ENCODE peak calls at places on chromosomes 4 and X, in eight cellular contexts. One of them, this sample, is unnamed. For H3K9me3, the result is how much of the 10 kb centered on the place peaks cover.

GRCh38 chrX:71098302-71098701 is 2.7 kb downstream of the FOXO4 start:
- DNase-seq in stomach: peak
- DNase-seq in PC-9: peak
- DNase-seq in transverse colon: peak
- DNase-seq in suprapubic skin: peak
- DNase-seq in iPS DF 6.9: no peak
- DNase-seq in HepG2: no peak
- DNase-seq in SK-N-SH: peak
- DNase-seq in this sample: peak

GRCh38 chr4:64617813-64618212 is 208.6 kb upstream of the TECRL start:
- DNase-seq in suprapubic skin: no peak
- DNase-seq in SK-N-SH: no peak
- DNase-seq in iPS DF 6.9: no peak
- DNase-seq in stomach: no peak
- DNase-seq in PC-9: no peak
- DNase-seq in HepG2: no peak
- DNase-seq in transverse colon: no peak
- DNase-seq in this sample: no peak

GRCh38 chrX:16807976-16808542 is 21.8 kb downstream of the TXLNG start:
- DNase-seq in HepG2: peak
- DNase-seq in stomach: no peak
- DNase-seq in transverse colon: peak
- DNase-seq in SK-N-SH: no peak
- DNase-seq in PC-9: peak
- DNase-seq in suprapubic skin: no peak
- DNase-seq in iPS DF 6.9: no peak
- DNase-seq in this sample: peak

GRCh38 chrX:1248381-1249061 is 20.1 kb upstream of the CSF2RA start:
- DNase-seq in HepG2: peak
- DNase-seq in stomach: no peak
- DNase-seq in SK-N-SH: no peak
- DNase-seq in iPS DF 6.9: no peak
- DNase-seq in PC-9: peak
- DNase-seq in transverse colon: no peak
- DNase-seq in suprapubic skin: no peak
- DNase-seq in this sample: no peak

GRCh38 chrX:74449322-74449936 is 28.1 kb downstream of the SLC16A2 start:
- DNase-seq in suprapubic skin: no peak
- DNase-seq in iPS DF 6.9: no peak
- DNase-seq in transverse colon: no peak
- DNase-seq in stomach: peak
- DNase-seq in SK-N-SH: no peak
- DNase-seq in HepG2: no peak
- DNase-seq in PC-9: no peak
- DNase-seq in this sample: no peak

GRCh38 chr4:168071304-168071703 is 21.0 kb upstream of the ANXA10 start:
- DNase-seq in SK-N-SH: no peak
- DNase-seq in suprapubic skin: no peak
- DNase-seq in iPS DF 6.9: no peak
- DNase-seq in transverse colon: no peak
- DNase-seq in stomach: no peak
- DNase-seq in HepG2: no peak
- DNase-seq in PC-9: no peak
- DNase-seq in this sample: no peak

GRCh38 chr4:88818650-88819470 is 121.2 kb upstream of the NAP1L5 start:
- DNase-seq in transverse colon: peak
- DNase-seq in HepG2: peak
- DNase-seq in PC-9: peak
- DNase-seq in suprapubic skin: no peak
- DNase-seq in SK-N-SH: peak
- DNase-seq in iPS DF 6.9: peak
- DNase-seq in stomach: peak
- DNase-seq in this sample: peak

GRCh38 chr4:158529505-158529904 is 7.8 kb downstream of the RXFP1 start:
- DNase-seq in iPS DF 6.9: no peak
- DNase-seq in transverse colon: no peak
- DNase-seq in PC-9: no peak
- DNase-seq in HepG2: no peak
- DNase-seq in stomach: no peak
- DNase-seq in suprapubic skin: no peak
- DNase-seq in SK-N-SH: no peak
- DNase-seq in this sample: no peak

GRCh38 chrX:155246748-155247147 is 17.5 kb downstream of the RAB39B start:
- DNase-seq in iPS DF 6.9: no peak
- DNase-seq in PC-9: no peak
- DNase-seq in transverse colon: no peak
- DNase-seq in stomach: no peak
- DNase-seq in HepG2: no peak
- DNase-seq in suprapubic skin: no peak
- DNase-seq in SK-N-SH: no peak
- DNase-seq in this sample: no peak

GRCh38 chr4:2335729-2336101 is 73.8 kb upstream of the MXD4 start:
- DNase-seq in transverse colon: no peak
- DNase-seq in suprapubic skin: no peak
- DNase-seq in stomach: no peak
- DNase-seq in HepG2: no peak
- DNase-seq in SK-N-SH: no peak
- DNase-seq in iPS DF 6.9: no peak
- DNase-seq in PC-9: no peak
- DNase-seq in this sample: no peak

GRCh38 chrX:43500996-43501694 is 155.0 kb upstream of the MAOA start:
- DNase-seq in iPS DF 6.9: no peak
- DNase-seq in SK-N-SH: peak
- DNase-seq in PC-9: no peak
- DNase-seq in stomach: no peak
- DNase-seq in transverse colon: no peak
- DNase-seq in HepG2: no peak
- DNase-seq in suprapubic skin: no peak
- DNase-seq in this sample: peak

GRCh38 chr4:140931904-140932303 is 175.7 kb upstream of the TBC1D9 start:
- DNase-seq in suprapubic skin: no peak
- DNase-seq in stomach: no peak
- DNase-seq in SK-N-SH: no peak
- DNase-seq in HepG2: no peak
- DNase-seq in iPS DF 6.9: no peak
- DNase-seq in transverse colon: no peak
- DNase-seq in PC-9: no peak
- DNase-seq in this sample: no peak

GRCh38 chr4:83252782-83253405 is 31.7 kb downstream of the COQ2 start:
- DNase-seq in iPS DF 6.9: peak
- DNase-seq in PC-9: peak
- DNase-seq in suprapubic skin: no peak
- DNase-seq in transverse colon: peak
- DNase-seq in SK-N-SH: peak
- DNase-seq in stomach: peak
- DNase-seq in HepG2: peak
- DNase-seq in this sample: peak

GRCh38 chr4:83257811-83258210 is 26.8 kb downstream of the COQ2 start:
- DNase-seq in PC-9: no peak
- DNase-seq in stomach: no peak
- DNase-seq in iPS DF 6.9: no peak
- DNase-seq in suprapubic skin: no peak
- DNase-seq in transverse colon: no peak
- DNase-seq in SK-N-SH: no peak
- DNase-seq in HepG2: no peak
- DNase-seq in this sample: no peak

GRCh38 chr4:83259586-83259985 is 25.0 kb downstream of the COQ2 start:
- DNase-seq in SK-N-SH: no peak
- DNase-seq in transverse colon: no peak
- DNase-seq in stomach: no peak
- DNase-seq in PC-9: no peak
- DNase-seq in iPS DF 6.9: no peak
- DNase-seq in suprapubic skin: no peak
- DNase-seq in HepG2: no peak
- DNase-seq in this sample: no peak

GRCh38 chr4:83258463-83258862 is 26.1 kb downstream of the COQ2 start:
- DNase-seq in PC-9: no peak
- DNase-seq in suprapubic skin: no peak
- DNase-seq in iPS DF 6.9: no peak
- DNase-seq in transverse colon: no peak
- DNase-seq in stomach: no peak
- DNase-seq in HepG2: no peak
- DNase-seq in SK-N-SH: no peak
- DNase-seq in this sample: no peak

DNA sequence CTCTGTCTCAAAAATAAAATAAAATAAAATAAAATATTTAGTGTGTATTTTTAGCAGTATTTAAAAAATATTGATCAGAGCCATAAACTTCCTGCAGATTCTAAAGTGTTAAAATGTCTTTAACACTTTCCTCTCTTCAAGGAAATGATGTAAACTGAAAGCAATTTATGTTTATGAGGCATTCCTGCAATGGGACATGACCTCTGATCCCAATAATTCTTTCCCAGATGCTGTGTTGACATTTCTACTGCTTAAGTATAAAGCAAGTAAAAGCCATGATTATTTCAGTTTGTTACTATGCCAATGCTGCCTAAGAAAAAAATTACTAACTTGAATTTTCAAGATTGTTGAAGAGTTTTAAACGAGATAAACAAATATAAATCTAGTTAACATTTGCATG is 29.0 kb downstream of the COQ2 start:
- DNase-seq in SK-N-SH: no peak
- DNase-seq in suprapubic skin: no peak
- DNase-seq in iPS DF 6.9: no peak
- DNase-seq in PC-9: no peak
- DNase-seq in HepG2: no peak
- DNase-seq in transverse colon: no peak
- DNase-seq in stomach: no peak
- DNase-seq in this sample: peak
- H3K9me3 ChIP-seq in SK-N-SH: under half
- H3K9me3 ChIP-seq in suprapubic skin: under half
- H3K9me3 ChIP-seq in iPS DF 6.9: under half
- H3K9me3 ChIP-seq in PC-9: under half
- H3K9me3 ChIP-seq in HepG2: under half
- H3K9me3 ChIP-seq in transverse colon: under half
- H3K9me3 ChIP-seq in stomach: under half
- H3K9me3 ChIP-seq in this sample: under half

DNA sequence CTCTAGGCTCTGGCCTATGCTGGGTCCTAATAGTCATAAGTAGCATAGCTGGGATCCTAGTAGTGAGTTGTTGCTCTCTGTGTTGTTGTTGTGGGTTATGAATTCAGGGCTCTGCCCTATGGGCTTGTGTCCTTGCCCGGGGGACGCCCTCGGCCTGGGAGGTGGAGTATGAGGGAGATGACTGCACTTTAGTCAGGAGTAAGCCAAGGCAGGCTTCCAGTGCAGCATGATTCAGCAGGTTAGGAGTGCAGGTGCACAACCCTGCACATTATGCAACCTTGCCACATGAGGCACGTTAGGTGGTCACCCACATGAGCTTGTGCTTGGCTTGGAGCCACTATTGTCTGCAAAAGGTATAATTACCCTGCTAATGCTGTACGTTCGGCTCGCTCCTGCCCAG is 58.4 kb upstream of the CCDC149 start:
- DNase-seq in transverse colon: no peak
- DNase-seq in PC-9: peak
- DNase-seq in SK-N-SH: no peak
- DNase-seq in iPS DF 6.9: no peak
- DNase-seq in HepG2: peak
- DNase-seq in suprapubic skin: no peak
- DNase-seq in stomach: no peak
- DNase-seq in this sample: peak
- H3K9me3 ChIP-seq in transverse colon: under half
- H3K9me3 ChIP-seq in PC-9: under half
- H3K9me3 ChIP-seq in SK-N-SH: under half
- H3K9me3 ChIP-seq in iPS DF 6.9: under half
- H3K9me3 ChIP-seq in HepG2: under half
- H3K9me3 ChIP-seq in suprapubic skin: under half
- H3K9me3 ChIP-seq in stomach: under half
- H3K9me3 ChIP-seq in this sample: under half

GRCh38 chr4:139807483-139807882 is 141.9 kb downstream of the MGST2 start:
- DNase-seq in iPS DF 6.9: no peak
- DNase-seq in PC-9: no peak
- DNase-seq in transverse colon: no peak
- DNase-seq in suprapubic skin: no peak
- DNase-seq in SK-N-SH: no peak
- DNase-seq in HepG2: no peak
- DNase-seq in stomach: no peak
- DNase-seq in this sample: no peak
- H3K9me3 ChIP-seq in iPS DF 6.9: under half
- H3K9me3 ChIP-seq in PC-9: under half
- H3K9me3 ChIP-seq in transverse colon: under half
- H3K9me3 ChIP-seq in suprapubic skin: under half
- H3K9me3 ChIP-seq in SK-N-SH: under half
- H3K9me3 ChIP-seq in HepG2: under half
- H3K9me3 ChIP-seq in stomach: under half
- H3K9me3 ChIP-seq in this sample: under half

GRCh38 chr4:153371835-153372234 is 27.3 kb downstream of the MND1 start:
- DNase-seq in PC-9: no peak
- DNase-seq in transverse colon: no peak
- DNase-seq in SK-N-SH: no peak
- DNase-seq in suprapubic skin: no peak
- DNase-seq in iPS DF 6.9: no peak
- DNase-seq in HepG2: no peak
- DNase-seq in stomach: no peak
- DNase-seq in this sample: no peak
- H3K9me3 ChIP-seq in PC-9: under half
- H3K9me3 ChIP-seq in transverse colon: under half
- H3K9me3 ChIP-seq in SK-N-SH: under half
- H3K9me3 ChIP-seq in suprapubic skin: under half
- H3K9me3 ChIP-seq in iPS DF 6.9: under half
- H3K9me3 ChIP-seq in HepG2: under half
- H3K9me3 ChIP-seq in stomach: under half
- H3K9me3 ChIP-seq in this sample: under half

GRCh38 chrX:46737041-46737440 is 21.9 kb downstream of the SLC9A7 start:
- DNase-seq in suprapubic skin: no peak
- DNase-seq in PC-9: no peak
- DNase-seq in transverse colon: no peak
- DNase-seq in HepG2: no peak
- DNase-seq in stomach: no peak
- DNase-seq in SK-N-SH: no peak
- DNase-seq in iPS DF 6.9: no peak
- DNase-seq in this sample: no peak
- H3K9me3 ChIP-seq in suprapubic skin: under half
- H3K9me3 ChIP-seq in PC-9: under half
- H3K9me3 ChIP-seq in transverse colon: under half
- H3K9me3 ChIP-seq in HepG2: under half
- H3K9me3 ChIP-seq in stomach: under half
- H3K9me3 ChIP-seq in SK-N-SH: under half
- H3K9me3 ChIP-seq in iPS DF 6.9: under half
- H3K9me3 ChIP-seq in this sample: under half